ENCODE peak calls at places on chromosomes 3 and 15, in five cellular contexts. Z, M, N, J and Y are unnamed samples.

GRCh38 chr15:84696757-84697156 is 19.2 kb downstream of the SEC11A start:
- DNase-seq in J (no peak), Z (no peak), N (no peak), M (no peak), Y (no peak)

GRCh38 chr3:126287171-126287535 is 70.1 kb downstream of the KLF15 start:
- DNase-seq in Z (no peak), N (no peak), J (no peak), M (no peak), Y (no peak)

GRCh38 chr3:134630506-134630905 is 20.3 kb downstream of the KY start:
- DNase-seq in Z (no peak), M (peak; percentile 51), N (no peak), J (no peak), Y (no peak)

GRCh38 chr3:185827595-185828344 is 2.9 kb upstream of the IGF2BP2 start:
- DNase-seq in M (no peak), Z (no peak), N (no peak), J (no peak), Y (no peak)

GRCh38 chr15:65869954-65870871 is 922 bp downstream of the RAB11A start:
- DNase-seq in Z (no peak), J (no peak), N (peak; percentile 63), M (peak; percentile 33), Y (no peak)

GRCh38 chr3:101702726-101703125 is 16.2 kb upstream of the RPL24 start:
- DNase-seq in M (no peak), J (no peak), N (no peak), Z (no peak), Y (no peak)

GRCh38 chr3:46971151-46971550 is 5.4 kb downstream of the CCDC12 start:
- DNase-seq in Z (no peak), M (no peak), N (no peak), J (no peak), Y (no peak)

GRCh38 chr3:169112153-169112892 is 551.2 kb downstream of the MECOM start:
- DNase-seq in J (no peak), Z (no peak), N (no peak), M (peak; percentile 98), Y (no peak)

GRCh38 chr15:80202016-80202315 is 49.2 kb downstream of the FAH start:
- DNase-seq in J (no peak), M (no peak), Z (no peak), N (no peak), Y (no peak)

GRCh38 chr3:138007898-138008297 is 2.1 kb upstream of the CLDN18 start:
- DNase-seq in J (no peak), Z (no peak), M (no peak), N (no peak), Y (no peak)

GRCh38 chr3:194133661-194134230 is 2.2 kb upstream of the HES1 start:
- DNase-seq in N (peak; percentile 80), Z (no peak), M (no peak), J (no peak), Y (peak; percentile 90)

GRCh38 chr3:197534348-197534725 is 21.4 kb downstream of the BDH1 start:
- DNase-seq in Z (no peak), J (no peak), M (no peak), N (no peak), Y (no peak)

GRCh38 chr15:89628301-89628700 is 27.0 kb downstream of the KIF7 start:
- DNase-seq in M (no peak), Z (no peak), J (no peak), N (no peak), Y (no peak)